ENCODE peak calls at places on chromosome 9, in six cellular contexts. One of them, this sample, is unnamed.

GRCh38 chr9:94900222-94901018 is 173.9 kb downstream of the AOPEP start:
- DNase-seq in A549: no peak
- DNase-seq in stomach: no peak
- DNase-seq in IMR-90: peak
- DNase-seq in uterus: no peak
- DNase-seq in sigmoid colon: no peak
- DNase-seq in this sample: no peak

GRCh38 chr9:35598863-35599590 is 6.0 kb upstream of the TESK1 start:
- DNase-seq in A549: no peak
- DNase-seq in stomach: peak
- DNase-seq in IMR-90: no peak
- DNase-seq in uterus: no peak
- DNase-seq in sigmoid colon: no peak
- DNase-seq in this sample: no peak

GRCh38 chr9:94443039-94443722 is 111.7 kb upstream of the PCAT7 start:
- DNase-seq in A549: no peak
- DNase-seq in stomach: no peak
- DNase-seq in IMR-90: no peak
- DNase-seq in uterus: no peak
- DNase-seq in sigmoid colon: no peak
- DNase-seq in this sample: no peak

GRCh38 chr9:35490155-35490909 is 421 bp downstream of the RUSC2 start:
- DNase-seq in A549: peak
- DNase-seq in stomach: no peak
- DNase-seq in IMR-90: no peak
- DNase-seq in uterus: no peak
- DNase-seq in sigmoid colon: peak
- DNase-seq in this sample: peak

GRCh38 chr9:18864516-18864915 is 168.5 kb downstream of the SAXO1 start:
- DNase-seq in A549: no peak
- DNase-seq in stomach: no peak
- DNase-seq in IMR-90: no peak
- DNase-seq in uterus: no peak
- DNase-seq in sigmoid colon: no peak
- DNase-seq in this sample: no peak

GRCh38 chr9:103210607-103211006 is 215.5 kb downstream of the CYLC2 start:
- DNase-seq in A549: no peak
- DNase-seq in stomach: no peak
- DNase-seq in IMR-90: no peak
- DNase-seq in uterus: no peak
- DNase-seq in sigmoid colon: no peak
- DNase-seq in this sample: no peak

GRCh38 chr9:3804148-3804547 is 278.3 kb upstream of the RFX3 start:
- DNase-seq in A549: no peak
- DNase-seq in stomach: no peak
- DNase-seq in IMR-90: peak
- DNase-seq in uterus: no peak
- DNase-seq in sigmoid colon: no peak
- DNase-seq in this sample: no peak

GRCh38 chr9:7273575-7273974 is 515.8 kb downstream of the KDM4C start:
- DNase-seq in A549: no peak
- DNase-seq in stomach: no peak
- DNase-seq in IMR-90: peak
- DNase-seq in uterus: peak
- DNase-seq in sigmoid colon: no peak
- DNase-seq in this sample: no peak

GRCh38 chr9:29044959-29045358 is 1471.7 kb upstream of the C9orf72 start:
- DNase-seq in A549: peak
- DNase-seq in stomach: no peak
- DNase-seq in IMR-90: no peak
- DNase-seq in uterus: no peak
- DNase-seq in sigmoid colon: no peak
- DNase-seq in this sample: no peak

GRCh38 chr9:138077126-138077525 is 199.5 kb downstream of the CACNA1B start:
- DNase-seq in A549: no peak
- DNase-seq in stomach: peak
- DNase-seq in IMR-90: no peak
- DNase-seq in uterus: peak
- DNase-seq in sigmoid colon: peak
- DNase-seq in this sample: no peak

GRCh38 chr9:75200892-75201470 is 112.7 kb downstream of the OSTF1 start:
- DNase-seq in A549: peak
- DNase-seq in stomach: no peak
- DNase-seq in IMR-90: peak
- DNase-seq in uterus: no peak
- DNase-seq in sigmoid colon: no peak
- DNase-seq in this sample: no peak

GRCh38 chr9:84940294-84940693 is 270.8 kb downstream of the NTRK2 start:
- DNase-seq in A549: no peak
- DNase-seq in stomach: no peak
- DNase-seq in IMR-90: no peak
- DNase-seq in uterus: no peak
- DNase-seq in sigmoid colon: no peak
- DNase-seq in this sample: no peak

GRCh38 chr9:15725953-15726352 is 173.1 kb downstream of the CCDC171 start:
- DNase-seq in A549: no peak
- DNase-seq in stomach: no peak
- DNase-seq in IMR-90: no peak
- DNase-seq in uterus: no peak
- DNase-seq in sigmoid colon: no peak
- DNase-seq in this sample: no peak

DNA sequence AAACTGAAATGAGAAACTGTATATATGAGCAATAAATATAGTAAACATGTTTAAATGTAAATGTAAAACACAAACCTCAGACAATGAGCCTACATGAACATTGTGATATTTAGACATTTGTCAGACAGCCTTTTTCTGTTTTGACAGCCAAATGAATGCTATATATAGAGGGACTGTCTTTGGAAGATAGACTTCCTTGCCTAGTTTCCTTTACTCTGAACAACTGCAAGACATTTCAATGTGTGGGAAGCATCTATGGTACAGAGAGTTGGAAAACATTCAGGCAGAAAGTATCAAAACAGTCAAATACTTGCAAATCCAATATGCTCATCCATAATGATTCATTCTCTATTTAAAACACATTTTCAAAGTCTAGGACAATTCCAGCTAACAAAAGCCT is 31.7 kb upstream of the TUSC1 start:
- DNase-seq in A549: no peak
- DNase-seq in stomach: no peak
- DNase-seq in IMR-90: no peak
- DNase-seq in uterus: no peak
- DNase-seq in sigmoid colon: no peak
- DNase-seq in this sample: no peak
- H3K4me3 ChIP-seq in A549: no peak
- H3K4me3 ChIP-seq in stomach: no peak
- H3K4me3 ChIP-seq in IMR-90: no peak
- H3K4me3 ChIP-seq in uterus: no peak
- H3K4me3 ChIP-seq in sigmoid colon: no peak
- H3K4me3 ChIP-seq in this sample: no peak

DNA sequence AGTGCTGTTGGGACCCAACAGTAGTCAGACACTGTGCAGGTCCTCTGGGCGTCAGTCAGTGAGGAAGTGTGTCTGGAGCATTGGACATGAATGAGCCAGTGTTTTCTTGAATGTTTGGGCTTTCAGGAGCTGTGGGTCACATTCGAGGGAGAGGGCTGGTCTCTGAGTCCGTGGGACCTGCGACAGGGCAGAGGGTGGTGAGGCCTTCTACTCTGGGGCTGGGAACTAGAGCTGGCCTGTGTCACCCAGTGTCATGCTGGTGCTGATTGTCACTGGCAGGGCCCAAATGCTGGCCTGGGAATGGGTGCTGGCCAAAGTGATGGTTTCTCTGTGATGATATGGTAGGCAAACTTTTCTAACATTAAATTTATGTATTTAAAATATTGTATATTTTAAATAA is 10.3 kb downstream of the POLR1E start:
- DNase-seq in A549: no peak
- DNase-seq in stomach: no peak
- DNase-seq in IMR-90: no peak
- DNase-seq in uterus: no peak
- DNase-seq in sigmoid colon: no peak
- DNase-seq in this sample: no peak
- TF ChIP-seq POLR2A in A549: no peak
- TF ChIP-seq POLR2A in stomach: no peak
- TF ChIP-seq POLR2A in IMR-90: no peak
- TF ChIP-seq POLR2A in uterus: no peak
- TF ChIP-seq POLR2A in sigmoid colon: no peak
- TF ChIP-seq POLR2A in this sample: no peak

DNA sequence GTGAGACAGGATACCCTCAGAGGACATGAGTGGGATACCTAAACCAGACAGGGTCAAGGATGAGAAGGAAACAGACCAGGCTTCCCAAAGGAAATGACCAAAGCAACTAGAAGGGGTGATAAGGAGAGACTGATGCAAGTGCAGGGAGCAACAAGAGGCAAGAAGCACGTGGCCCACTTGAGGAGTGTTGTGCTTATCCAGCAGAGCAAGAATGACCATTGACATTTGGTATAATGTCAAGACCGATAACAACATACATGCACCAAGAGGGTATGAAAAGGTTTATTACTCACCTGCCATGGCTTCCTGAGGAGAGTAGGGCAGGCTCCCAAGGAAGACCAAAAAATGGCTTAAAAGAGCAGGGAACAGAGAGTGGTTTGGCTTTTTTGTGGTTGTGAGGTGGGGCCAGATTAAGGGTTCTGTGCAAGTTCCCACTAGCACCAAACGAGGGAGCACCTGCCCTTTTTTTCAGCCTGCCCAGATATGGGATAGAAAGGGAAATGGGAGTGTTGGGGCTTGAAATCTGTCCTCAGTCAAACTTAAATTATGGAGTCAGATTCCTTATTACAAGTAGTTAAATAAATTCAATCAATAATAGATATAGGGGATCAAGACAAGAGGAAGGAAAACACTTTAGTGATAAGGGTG is 513.6 kb downstream of the RASEF start:
- DNase-seq in A549: no peak
- DNase-seq in stomach: no peak
- DNase-seq in IMR-90: no peak
- DNase-seq in uterus: no peak
- DNase-seq in sigmoid colon: no peak
- DNase-seq in this sample: no peak
- TF ChIP-seq CTCF in A549: no peak
- TF ChIP-seq CTCF in stomach: no peak
- TF ChIP-seq CTCF in IMR-90: no peak
- TF ChIP-seq CTCF in uterus: no peak
- TF ChIP-seq CTCF in sigmoid colon: no peak
- TF ChIP-seq CTCF in this sample: no peak

GRCh38 chr9:108586451-108586850 is 269.3 kb downstream of the ACTL7B start:
- DNase-seq in A549: no peak
- DNase-seq in stomach: no peak
- DNase-seq in IMR-90: no peak
- DNase-seq in uterus: no peak
- DNase-seq in sigmoid colon: no peak
- DNase-seq in this sample: no peak
- H3K4me3 ChIP-seq in A549: no peak
- H3K4me3 ChIP-seq in stomach: no peak
- H3K4me3 ChIP-seq in IMR-90: no peak
- H3K4me3 ChIP-seq in uterus: no peak
- H3K4me3 ChIP-seq in sigmoid colon: no peak
- H3K4me3 ChIP-seq in this sample: no peak

GRCh38 chr9:130137081-130137869 is 34.9 kb upstream of the NCS1 start:
- DNase-seq in A549: no peak
- DNase-seq in stomach: no peak
- DNase-seq in IMR-90: no peak
- DNase-seq in uterus: no peak
- DNase-seq in sigmoid colon: no peak
- DNase-seq in this sample: peak
- TF ChIP-seq POLR2A in A549: no peak
- TF ChIP-seq POLR2A in stomach: no peak
- TF ChIP-seq POLR2A in IMR-90: no peak
- TF ChIP-seq POLR2A in uterus: no peak
- TF ChIP-seq POLR2A in sigmoid colon: no peak
- TF ChIP-seq POLR2A in this sample: no peak

This sample was measured in gastrocnemius medialis.